ENCODE peak calls at places on chromosomes 7 and 10, in seven cellular contexts. M, S, O, G, K, V and R are unnamed samples.

GRCh38 chr10:48518412-48518811 is 86.5 kb downstream of the ARHGAP22 start:
- DNase-seq in M (no peak), O (no peak), S (no peak), G (no peak), K (no peak), V (no peak), R (no peak)

GRCh38 chr10:26621889-26622681 is 75.4 kb upstream of the PDSS1 start:
- DNase-seq in S (no peak), G (peak), M (no peak), O (peak), K (no peak), V (no peak), R (no peak)

GRCh38 chr7:16978358-16979244 is 96.8 kb upstream of the AGR3 start:
- DNase-seq in K (no peak), S (no peak), V (peak), G (no peak), O (no peak), M (no peak), R (no peak)

GRCh38 chr7:115782716-115783460 is 247.7 kb downstream of the TFEC start:
- DNase-seq in M (no peak), G (no peak), S (no peak), K (no peak), V (peak), O (no peak), R (no peak)

GRCh38 chr7:45123913-45124312 is 12.4 kb upstream of the TBRG4 start:
- DNase-seq in S (no peak), K (no peak), O (no peak), G (no peak), M (no peak), V (no peak), R (no peak)

GRCh38 chr10:71713135-71714040 is 6.2 kb downstream of the C10orf105 start:
- DNase-seq in V (peak), O (no peak), G (peak), K (no peak), M (no peak), S (peak), R (no peak)

GRCh38 chr10:16847644-16848043 is 30.4 kb upstream of the RSU1 start:
- DNase-seq in S (no peak), O (no peak), V (no peak), G (no peak), M (no peak), K (no peak), R (no peak)

GRCh38 chr10:11381023-11381422 is 230.4 kb downstream of the USP6NL start:
- DNase-seq in O (no peak), V (no peak), K (no peak), S (no peak), G (no peak), M (no peak), R (no peak)

GRCh38 chr7:157887400-157887799 is 550.6 kb downstream of the DNAJB6 start:
- DNase-seq in S (no peak), G (no peak), V (no peak), O (no peak), K (no peak), M (no peak), R (no peak)

GRCh38 chr10:1287493-1288480 is 231.6 kb downstream of the WDR37 start:
- DNase-seq in V (no peak), G (no peak), M (no peak), S (no peak), O (no peak), K (no peak), R (no peak)

GRCh38 chr10:5614081-5614721 is 52.2 kb downstream of the ASB13 start:
- DNase-seq in O (no peak), V (peak), M (no peak), K (no peak), S (no peak), G (no peak), R (no peak)

GRCh38 chr10:14389981-14390590 is 59.4 kb upstream of the FRMD4A start:
- DNase-seq in V (no peak), M (no peak), S (no peak), K (peak), G (no peak), O (no peak), R (no peak)

GRCh38 chr10:77975086-77975666 is 48.6 kb upstream of the DLG5 start:
- DNase-seq in V (no peak), M (no peak), O (no peak), G (no peak), S (no peak), K (no peak), R (no peak)

GRCh38 chr7:109745677-109746410 is 1176.2 kb downstream of the DNAJB9 start:
- DNase-seq in S (no peak), O (no peak), V (no peak), K (no peak), M (no peak), G (no peak), R (no peak)

GRCh38 chr7:101108330-101108857 is 18.5 kb upstream of the SERPINE1 start:
- DNase-seq in M (no peak), K (no peak), G (peak), S (no peak), V (no peak), O (no peak), R (no peak)

GRCh38 chr10:115141254-115141653 is 48.1 kb downstream of the ATRNL1 start:
- DNase-seq in V (peak), O (no peak), S (no peak), K (no peak), M (no peak), G (no peak), R (no peak)

GRCh38 chr10:86311176-86311575 is 55.4 kb downstream of the GRID1 start:
- DNase-seq in G (no peak), V (no peak), S (no peak), K (no peak), O (no peak), M (no peak), R (no peak)

GRCh38 chr7:1230411-1231213 is 2.1 kb upstream of the UNCX start:
- DNase-seq in O (no peak), G (no peak), M (no peak), V (no peak), K (no peak), S (no peak), R (no peak)

GRCh38 chr10:42950606-42951485 is 126.0 kb upstream of the RET start:
- DNase-seq in V (no peak), K (no peak), S (no peak), G (peak), M (no peak), O (no peak), R (no peak)

GRCh38 chr10:123966896-123967231 is 75.3 kb upstream of the CPXM2 start:
- DNase-seq in O (no peak), M (no peak), S (no peak), G (no peak), K (no peak), V (peak), R (no peak)

GRCh38 chr10:93461124-93461806 is 20.9 kb downstream of the MYOF start:
- DNase-seq in K (no peak), O (no peak), M (no peak), V (no peak), G (no peak), S (no peak), R (no peak)

GRCh38 chr10:67657775-67658174 is 38.2 kb downstream of the CTNNA3 start:
- DNase-seq in V (no peak), S (no peak), M (no peak), G (no peak), K (no peak), O (no peak), R (no peak)

GRCh38 chr7:19565602-19566001 is 143.2 kb downstream of the POLR1F start:
- DNase-seq in S (no peak), V (no peak), G (no peak), K (no peak), O (no peak), M (no peak), R (no peak)

GRCh38 chr7:1533569-1534329 is 3.2 kb downstream of the MAFK start:
- DNase-seq in K (no peak), G (peak), M (no peak), S (no peak), O (no peak), V (peak), R (no peak)

GRCh38 chr7:24401628-24402593 is 117.9 kb downstream of the NPY start:
- DNase-seq in O (no peak), G (no peak), K (no peak), S (no peak), M (no peak), V (peak), R (no peak)

GRCh38 chr7:147249956-147250355 is 1133.4 kb downstream of the CNTNAP2 start:
- DNase-seq in V (no peak), S (no peak), G (no peak), O (no peak), K (no peak), M (no peak), R (no peak)

GRCh38 chr10:130372866-130373265 is 236.7 kb downstream of the GLRX3 start:
- DNase-seq in M (no peak), O (no peak), K (no peak), S (no peak), V (no peak), G (no peak), R (no peak)

GRCh38 chr10:89301721-89302445 is at the start of gene IFIT2:
- DNase-seq in O (no peak), G (no peak), M (no peak), V (peak), K (no peak), S (peak), R (no peak)

GRCh38 chr7:137695942-137696341 is 150.8 kb downstream of the DGKI start:
- DNase-seq in O (no peak), K (no peak), G (no peak), M (no peak), S (no peak), V (no peak), R (no peak)

GRCh38 chr10:102230264-102230860 is 4.3 kb downstream of the ELOVL3 start:
- DNase-seq in S (no peak), G (peak), K (no peak), V (peak), M (peak), O (no peak), R (no peak)

GRCh38 chr7:158858592-158859503 is 2.5 kb downstream of the DYNC2I1 start:
- DNase-seq in V (no peak), M (no peak), K (no peak), G (no peak), O (no peak), S (no peak), R (no peak)

GRCh38 chr10:111360260-111360925 is 283.6 kb downstream of the ADRA2A start:
- DNase-seq in V (no peak), M (no peak), G (peak), K (no peak), S (no peak), O (no peak), R (no peak)